ENCODE peak calls at places on chromosomes 4 and X, in six cellular contexts. H is right cardiac atrium, W is Caco-2, O is tibial artery, E is transverse colon, Y is ovary. T is an unnamed sample.

GRCh38 chrX:42992199-42992943 is 214.4 kb upstream of the PPP1R2C start:
- DNase-seq in H (no peak), W (peak; percentile 0), O (no peak), E (no peak), Y (no peak), T (no peak)

GRCh38 chr4:24557036-24558022 is 27.0 kb downstream of the DHX15 start:
- DNase-seq in H (no peak), W (peak; percentile 15), O (no peak), E (no peak), Y (no peak), T (no peak)

GRCh38 chr4:76690906-76691275 is 207.1 kb downstream of the SOWAHB start:
- DNase-seq in H (no peak), W (no peak), O (no peak), E (no peak), Y (no peak), T (no peak)

GRCh38 chr4:23720556-23720955 is 169.3 kb downstream of the PPARGC1A start:
- DNase-seq in H (no peak), W (no peak), O (no peak), E (no peak), Y (no peak), T (no peak)

GRCh38 chr4:33722800-33723511 is 2521.4 kb downstream of the ARAP2 start:
- DNase-seq in H (no peak), W (no peak), O (no peak), E (no peak), Y (no peak), T (no peak)

GRCh38 chrX:76420237-76420636 is 7.3 kb upstream of the MAGEE1 start:
- DNase-seq in H (no peak), W (peak; percentile 2), O (no peak), E (no peak), Y (no peak), T (no peak)

GRCh38 chrX:51496501-51497291 is at the start of gene NUDT11:
- DNase-seq in H (peak; percentile 87), W (no peak), O (peak; percentile 44), E (peak; percentile 46), Y (peak; percentile 68), T (peak; percentile 51)

GRCh38 chrX:111460612-111461011 is 48.6 kb upstream of the DCX start:
- DNase-seq in H (no peak), W (no peak), O (no peak), E (no peak), Y (no peak), T (no peak)

GRCh38 chr4:3397128-3397527 is 44.6 kb upstream of the HGFAC start:
- DNase-seq in H (no peak), W (no peak), O (no peak), E (no peak), Y (no peak), T (no peak)

GRCh38 chr4:37928896-37929537 is 31.2 kb upstream of the PTTG2 start:
- DNase-seq in H (no peak), W (no peak), O (no peak), E (no peak), Y (no peak), T (no peak)

GRCh38 chr4:123505457-123506310 is 109.1 kb downstream of the SPRY1 start:
- DNase-seq in H (peak; percentile 86), W (peak; percentile 76), O (peak; percentile 43), E (peak; percentile 37), Y (peak; percentile 55), T (no peak)

GRCh38 chr4:8702516-8703400 is 110.2 kb downstream of the CPZ start:
- DNase-seq in H (no peak), W (no peak), O (peak; percentile 14), E (no peak), Y (no peak), T (no peak)

GRCh38 chr4:182325848-182326255 is 82.7 kb downstream of the TENM3 start:
- DNase-seq in H (no peak), W (no peak), O (no peak), E (no peak), Y (no peak), T (no peak)

GRCh38 chr4:153571006-153571545 is 104.9 kb downstream of the TMEM131L start:
- DNase-seq in H (no peak), W (peak; percentile 31), O (no peak), E (no peak), Y (no peak), T (no peak)

GRCh38 chrX:103640401-103641155 is 11.8 kb downstream of the TCEAL1 start:
- DNase-seq in H (no peak), W (no peak), O (no peak), E (no peak), Y (no peak), T (no peak)

GRCh38 chr4:103012085-103012484 is 7.4 kb downstream of the SLC9B1 start:
- DNase-seq in H (no peak), W (no peak), O (no peak), E (no peak), Y (no peak), T (no peak)

GRCh38 chrX:5791721-5792120 is 436.9 kb downstream of the NLGN4X start:
- DNase-seq in H (no peak), W (no peak), O (no peak), E (no peak), Y (no peak), T (no peak)

GRCh38 chr4:40960926-40961325 is 211.2 kb downstream of the NSUN7 start:
- DNase-seq in H (no peak), W (no peak), O (no peak), E (no peak), Y (no peak), T (no peak)

GRCh38 chr4:16206848-16207247 is 19.4 kb downstream of the TAPT1 start:
- DNase-seq in H (no peak), W (no peak), O (no peak), E (no peak), Y (no peak), T (no peak)

GRCh38 chrX:149871940-149872339 is 9.0 kb upstream of the MAGEA8 start:
- DNase-seq in H (no peak), W (peak; percentile 72), O (no peak), E (peak; percentile 32), Y (no peak), T (peak; percentile 62)

GRCh38 chrX:276588-277171 is 4.5 kb upstream of the PLCXD1 start:
- DNase-seq in H (no peak), W (peak; percentile 82), O (peak; percentile 22), E (peak; percentile 49), Y (no peak), T (peak; percentile 74)

GRCh38 chrX:45198706-45199105 is 2.0 kb downstream of the DIPK2B start:
- DNase-seq in H (no peak), W (no peak), O (no peak), E (no peak), Y (no peak), T (no peak)

GRCh38 chrX:38379088-38379487 is 26.7 kb downstream of the OTC start:
- DNase-seq in H (no peak), W (no peak), O (no peak), E (no peak), Y (no peak), T (no peak)

GRCh38 chr4:78059524-78059889 is 2.4 kb downstream of the FRAS1 start:
- DNase-seq in H (peak; percentile 73), W (peak; percentile 78), O (peak; percentile 32), E (peak; percentile 59), Y (no peak), T (no peak)

GRCh38 chr4:6272863-6273660 is 3.4 kb downstream of the WFS1 start:
- DNase-seq in H (peak; percentile 32), W (peak; percentile 35), O (no peak), E (no peak), Y (peak; percentile 54), T (no peak)

GRCh38 chrX:121146059-121146628 is 98.7 kb downstream of the GLUD2 start:
- DNase-seq in H (no peak), W (no peak), O (no peak), E (no peak), Y (no peak), T (no peak)

GRCh38 chr4:7803371-7803770 is 136.3 kb downstream of the AFAP1 start:
- DNase-seq in H (no peak), W (no peak), O (no peak), E (no peak), Y (no peak), T (no peak)

GRCh38 chrX:3713225-3713936 is at the start of gene PRKX:
- DNase-seq in H (peak; percentile 78), W (peak; percentile 70), O (peak; percentile 25), E (peak; percentile 78), Y (peak; percentile 52), T (no peak)

GRCh38 chrX:77119706-77120105 is 327.5 kb upstream of the FGF16 start:
- DNase-seq in H (no peak), W (peak; percentile 4), O (no peak), E (no peak), Y (no peak), T (no peak)

GRCh38 chr4:8378101-8378724 is 62.3 kb downstream of the ACOX3 start:
- DNase-seq in H (no peak), W (no peak), O (no peak), E (no peak), Y (no peak), T (no peak)

GRCh38 chr4:74840931-74841330 is 46.6 kb upstream of the BTC start:
- DNase-seq in H (no peak), W (no peak), O (no peak), E (no peak), Y (no peak), T (no peak)

GRCh38 chr4:74838746-74839370 is 44.5 kb upstream of the BTC start:
- DNase-seq in H (no peak), W (no peak), O (no peak), E (no peak), Y (no peak), T (no peak)
- H3K4me1 ChIP-seq in H (no peaks in the 10 kb centered on the region), W (no peaks in the 10 kb centered on the region), O (no peaks in the 10 kb centered on the region), E (no peaks in the 10 kb centered on the region), Y (no peaks in the 10 kb centered on the region), T (no peaks in the 10 kb centered on the region)

DNA sequence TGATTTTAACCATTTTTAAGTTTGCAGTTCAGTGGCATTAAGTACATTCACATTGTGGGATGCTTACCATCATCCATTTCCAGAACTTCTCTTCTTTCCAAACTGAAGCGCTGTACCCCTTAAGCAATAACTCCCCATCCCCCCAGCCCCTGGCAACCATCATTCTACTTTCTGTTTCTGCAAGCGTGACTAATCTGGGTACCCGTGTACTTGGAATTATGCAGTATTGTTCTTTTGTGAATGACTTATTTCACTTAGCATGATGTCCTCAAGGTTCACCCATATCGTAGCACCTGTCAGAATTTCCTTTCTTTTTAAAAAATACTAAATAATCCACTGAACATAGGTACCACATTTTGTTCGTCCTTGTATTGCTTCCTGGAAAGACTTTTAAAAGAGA is 32.9 kb downstream of the USP9X start:
- DNase-seq in H (no peak), W (no peak), O (no peak), E (no peak), Y (no peak), T (no peak)
- H3K4me1 ChIP-seq in H (peaks cover 1% of the 10 kb centered on the region), W (no peaks in the 10 kb centered on the region), O (peaks cover 3% of the 10 kb centered on the region), E (peaks cover 9% of the 10 kb centered on the region), Y (no peaks in the 10 kb centered on the region), T (no peaks in the 10 kb centered on the region)

DNA sequence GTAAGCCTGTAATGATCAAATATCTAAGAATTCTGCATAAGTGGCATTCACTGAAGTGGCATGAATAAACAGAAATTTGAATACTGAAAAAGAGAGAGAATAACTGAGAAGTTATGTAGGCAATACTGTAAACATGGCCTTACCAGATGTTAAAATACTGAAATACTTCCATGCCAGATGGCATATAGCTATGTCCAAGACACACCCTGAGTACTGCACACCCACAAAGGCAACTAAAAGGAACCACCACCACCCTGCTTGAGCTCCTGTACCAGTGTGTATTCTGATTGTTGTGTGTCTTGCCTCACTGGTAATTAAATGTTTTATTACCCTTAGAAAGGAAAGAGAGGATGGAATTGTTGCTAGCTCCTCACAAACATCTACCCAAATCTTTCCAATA is 192.1 kb downstream of the ADAMTS3 start:
- DNase-seq in H (no peak), W (no peak), O (no peak), E (no peak), Y (no peak), T (no peak)
- H3K4me1 ChIP-seq in H (peaks cover 2% of the 10 kb centered on the region), W (no peaks in the 10 kb centered on the region), O (no peaks in the 10 kb centered on the region), E (no peaks in the 10 kb centered on the region), Y (no peaks in the 10 kb centered on the region), T (no peaks in the 10 kb centered on the region)

GRCh38 chr4:73609688-73610087 is 10.5 kb downstream of the RASSF6 start:
- DNase-seq in H (no peak), W (no peak), O (no peak), E (no peak), Y (no peak), T (no peak)
- H3K4me1 ChIP-seq in H (no peaks in the 10 kb centered on the region), W (peaks cover 20% of the 10 kb centered on the region), O (no peaks in the 10 kb centered on the region), E (peaks cover 43% of the 10 kb centered on the region), Y (no peaks in the 10 kb centered on the region), T (no peaks in the 10 kb centered on the region)